ENCODE peak calls at places on chromosomes 3 and 15, in six cellular contexts. Q is D341Med, C is stromal cell of bone marrow, R is EL, G is epithelial cell of esophagus, Z is mesothelial cell of epicardium. U is an unnamed sample.

GRCh38 chr15:79032656-79033055 is 57.9 kb downstream of the RASGRF1 start:
- DNase-seq in C (no peak), R (no peak), Q (no peak), G (no peak), Z (no peak), U (no peak)

GRCh38 chr15:39788108-39788507 is 5.5 kb upstream of the FSIP1 start:
- DNase-seq in Z (no peak), Q (no peak), G (no peak), R (peak; percentile 46), C (no peak), U (no peak)

GRCh38 chr3:142863965-142864924 is 24.6 kb downstream of the PCOLCE2 start:
- DNase-seq in Q (no peak), G (peak; percentile 36), C (no peak), R (peak; percentile 15), Z (no peak), U (no peak)

GRCh38 chr3:156688849-156689452 is 14.6 kb downstream of the TIPARP start:
- DNase-seq in Q (no peak), Z (no peak), C (no peak), G (no peak), R (no peak), U (no peak)

GRCh38 chr3:123899300-123899865 is 15.3 kb upstream of the MYLK start:
- DNase-seq in G (peak; percentile 51), Q (no peak), R (no peak), Z (no peak), C (no peak), U (no peak)

GRCh38 chr3:98680723-98681122 is 82.4 kb upstream of the ST3GAL6 start:
- DNase-seq in C (no peak), Z (no peak), G (peak; percentile 84), Q (no peak), R (peak; percentile 62), U (no peak)

GRCh38 chr3:12755754-12756153 is 3.3 kb downstream of the TMEM40 start:
- DNase-seq in Z (no peak), Q (no peak), R (no peak), C (no peak), G (no peak), U (no peak)

GRCh38 chr15:75945953-75946352 is 42.3 kb downstream of the FBXO22 start:
- DNase-seq in Z (no peak), Q (no peak), G (peak; percentile 23), R (peak; percentile 63), C (no peak), U (no peak)

GRCh38 chr3:186896875-186897274 is 33.5 kb upstream of the ST6GAL1 start:
- DNase-seq in R (no peak), G (no peak), C (no peak), Z (no peak), Q (no peak), U (no peak)

GRCh38 chr3:172034786-172035685 is 4.3 kb upstream of the FNDC3B start:
- DNase-seq in Q (peak; percentile 45), Z (no peak), C (no peak), R (peak; percentile 40), G (peak; percentile 54), U (no peak)

GRCh38 chr3:41693799-41694198 is 268.1 kb downstream of the ULK4 start:
- DNase-seq in Z (no peak), R (no peak), C (peak; percentile 25), G (no peak), Q (no peak), U (no peak)

GRCh38 chr15:89845305-89845893 is 30.7 kb upstream of the ANPEP start:
- DNase-seq in Q (no peak), R (peak; percentile 92), Z (no peak), G (peak; percentile 88), C (peak; percentile 87), U (no peak)

GRCh38 chr3:151106311-151106710 is 20.8 kb downstream of the MED12L start:
- DNase-seq in Q (no peak), C (no peak), R (no peak), Z (no peak), G (no peak), U (no peak)

GRCh38 chr15:78950343-78950742 is 5.5 kb upstream of the CTSH start:
- DNase-seq in G (no peak), Q (no peak), R (no peak), C (no peak), Z (no peak), U (no peak)

GRCh38 chr3:43542328-43543043 is 79.3 kb downstream of the ANO10 start:
- DNase-seq in R (no peak), C (no peak), Z (no peak), Q (no peak), G (no peak), U (no peak)

GRCh38 chr3:146156801-146157310 is 4.1 kb downstream of the PLOD2 start:
- DNase-seq in G (peak; percentile 46), C (no peak), R (no peak), Z (no peak), Q (no peak), U (no peak)

GRCh38 chr3:150227839-150228238 is 180.3 kb upstream of the TSC22D2 start:
- DNase-seq in R (peak; percentile 80), C (peak; percentile 44), G (peak; percentile 55), Q (peak; percentile 43), Z (peak; percentile 45), U (no peak)

GRCh38 chr3:126604691-126605090 is 46.0 kb upstream of the C3orf22 start:
- DNase-seq in G (no peak), Z (no peak), R (no peak), Q (no peak), C (no peak), U (no peak)

GRCh38 chr3:196218155-196218712 is 1.9 kb downstream of the SLC51A start:
- DNase-seq in C (no peak), Z (no peak), G (no peak), R (no peak), Q (no peak), U (no peak)

GRCh38 chr3:171679011-171679492 is 131.2 kb downstream of the PLD1 start:
- DNase-seq in Q (no peak), Z (no peak), C (no peak), R (no peak), G (no peak), U (no peak)

GRCh38 chr3:129460155-129460554 is 20.1 kb downstream of the IFT122 start:
- DNase-seq in Z (no peak), C (no peak), R (no peak), Q (no peak), G (no peak), U (no peak)

GRCh38 chr3:49566312-49566711 is 12.0 kb downstream of the BSN start:
- DNase-seq in Q (no peak), Z (no peak), C (no peak), R (no peak), G (no peak), U (no peak)

GRCh38 chr3:189941679-189942078 is 179.0 kb downstream of the P3H2 start:
- DNase-seq in Q (no peak), R (peak; percentile 44), C (peak; percentile 27), G (peak; percentile 85), Z (no peak), U (no peak)

GRCh38 chr3:20930034-20930433 is 744.0 kb upstream of the SGO1 start:
- DNase-seq in G (peak; percentile 51), Q (peak; percentile 39), C (no peak), Z (no peak), R (peak; percentile 19), U (no peak)

U was measured in upper lobe of left lung.